ENCODE peak calls at places on chromosomes 12 and 14, in four cellular contexts. Y, W, R and B are unnamed samples.

GRCh38 chr12:109840349-109841073 is 7.3 kb upstream of the TRPV4 start:
- DNase-seq in W (no peak), Y (no peak), R (no peak), B (no peak)

GRCh38 chr14:43914041-43914693 is 592.9 kb downstream of the FSCB start:
- DNase-seq in W (no peak), R (no peak), Y (no peak), B (no peak)

GRCh38 chr14:92890830-92891598 is 31.9 kb upstream of the CHGA start:
- DNase-seq in Y (no peak), W (no peak), R (no peak), B (no peak)

GRCh38 chr14:100022772-100023451 is 42.3 kb upstream of the EVL start:
- DNase-seq in W (no peak), R (no peak), Y (no peak), B (peak)

GRCh38 chr12:88725592-88726143 is 145.4 kb upstream of the KITLG start:
- DNase-seq in W (no peak), R (no peak), Y (no peak), B (no peak)

GRCh38 chr14:80669416-80669815 is 272.1 kb downstream of the CEP128 start:
- DNase-seq in W (no peak), Y (no peak), R (no peak), B (no peak)

GRCh38 chr12:113990548-113991223 is 24.6 kb upstream of the RBM19 start:
- DNase-seq in W (no peak), R (no peak), Y (no peak), B (peak)

GRCh38 chr12:94250130-94250529 is 101.8 kb downstream of the PLXNC1 start:
- DNase-seq in Y (no peak), R (no peak), W (no peak), B (no peak)

GRCh38 chr12:131370321-131370720 is 340.6 kb upstream of the SFSWAP start:
- DNase-seq in Y (peak), R (peak), W (no peak), B (no peak)

GRCh38 chr12:7959278-7960063 is 23.5 kb upstream of the SLC2A3 start:
- DNase-seq in W (no peak), R (no peak), Y (peak), B (peak)

GRCh38 chr12:52951640-52952039 is 2.7 kb downstream of the KRT18 start:
- DNase-seq in W (no peak), R (no peak), Y (no peak), B (no peak)

GRCh38 chr12:98575013-98575412 is 18.5 kb upstream of the SLC25A3 start:
- DNase-seq in W (no peak), R (no peak), Y (no peak), B (no peak)

GRCh38 chr12:98574110-98574509 is 19.4 kb upstream of the SLC25A3 start:
- DNase-seq in W (no peak), Y (peak), R (peak), B (no peak)

DNA sequence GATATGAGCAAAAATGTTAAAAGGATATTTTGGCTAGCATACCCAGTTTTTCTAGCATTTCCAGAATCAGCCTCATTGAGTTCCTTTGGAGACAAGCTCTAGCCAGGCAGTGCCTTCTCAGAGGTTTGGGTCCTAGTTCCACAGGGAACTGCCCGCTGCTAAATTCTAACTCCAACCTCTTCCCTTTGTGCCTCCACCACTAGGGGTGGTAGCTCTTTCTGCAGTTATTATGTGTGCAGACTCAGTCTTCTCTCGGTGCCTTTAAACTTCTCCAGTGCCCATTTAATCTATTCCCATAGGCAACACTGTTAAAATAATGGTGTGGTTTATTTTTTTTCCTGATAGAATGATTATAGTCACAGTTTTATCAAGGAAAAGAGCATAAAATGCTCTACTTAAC is 21.5 kb upstream of the SLC25A3 start:
- DNase-seq in Y (no peak), R (no peak), W (no peak), B (peak)
- TF ChIP-seq CTCF in Y (peak), R (peak), W (no peak), B (peak)

GRCh38 chr12:64655141-64655540 is 44.8 kb downstream of the RASSF3 start:
- DNase-seq in R (no peak), W (no peak), Y (no peak), B (no peak)
- H3K27ac ChIP-seq in R (peak), W (no peak), Y (no peak), B (no peak)

DNA sequence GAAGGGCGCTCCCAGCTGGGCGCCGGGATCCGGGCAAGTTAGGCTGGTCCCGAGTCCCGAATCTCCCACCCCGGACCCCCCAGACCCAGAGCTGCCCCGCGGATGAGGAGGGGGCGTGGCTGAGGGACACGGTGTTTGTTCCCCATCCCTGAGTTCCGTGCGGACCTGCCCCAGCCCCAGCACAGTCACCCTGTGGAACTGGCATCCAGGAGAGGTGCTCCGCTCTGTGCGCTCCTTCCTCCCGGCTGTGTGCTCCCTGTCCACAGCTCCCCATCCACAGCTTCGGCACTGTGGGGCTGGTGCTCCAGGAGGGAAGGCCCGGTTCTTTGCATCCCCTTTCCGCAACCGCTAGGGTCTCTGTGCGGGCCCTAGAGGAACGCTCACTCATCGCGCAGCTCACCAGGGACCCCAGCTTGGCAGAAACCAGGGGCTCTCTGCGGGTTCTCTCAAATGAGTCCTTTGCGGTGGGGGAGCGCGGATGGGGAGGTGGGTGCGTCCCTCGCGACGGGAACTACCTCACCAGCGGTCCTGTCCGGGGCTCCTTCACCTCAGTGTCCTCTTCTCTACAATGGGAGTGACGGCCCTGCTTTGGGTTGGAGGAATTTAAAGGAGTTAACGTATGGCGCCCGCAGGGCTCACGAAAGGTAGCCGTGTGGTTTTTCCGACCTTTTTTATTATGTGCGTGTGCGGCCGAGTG is 829 bp downstream of the TMEM132C start:
- DNase-seq in Y (no peak), W (no peak), R (no peak), B (no peak)
- H3K4me3 ChIP-seq in Y (no peak), W (peak), R (peak), B (no peak)

GRCh38 chr14:101563654-101564443 is 2.6 kb downstream of the DIO3 start:
- DNase-seq in W (no peak), R (no peak), Y (no peak), B (no peak)
- TF ChIP-seq CTCF in W (no peak), R (no peak), Y (no peak), B (no peak)